ENCODE peak calls at places on chromosomes 13 and 19, in five cellular contexts. C is GM23248, F is OCI-LY7, K is T follicular helper cell, L is hypothalamus. R is an unnamed sample.

GRCh38 chr19:51688665-51689571 is 4.2 kb upstream of the SPACA6 start:
- DNase-seq in C (peak; percentile 96), F (no peak), K (no peak), L (peak; percentile 76), R (peak; percentile 90)

GRCh38 chr13:95432141-95432540 is 120.4 kb upstream of the CLDN10 start:
- DNase-seq in C (no peak), F (no peak), K (no peak), L (no peak), R (no peak)

GRCh38 chr19:17803264-17803896 is 8.4 kb downstream of the B3GNT3 start:
- DNase-seq in C (no peak), F (no peak), K (no peak), L (no peak), R (no peak)

GRCh38 chr19:53812335-53812734 is 11.8 kb downstream of the NLRP12 start:
- DNase-seq in C (peak; percentile 12), F (peak; percentile 8), K (no peak), L (no peak), R (no peak)

GRCh38 chr13:90926459-90926858 is 421.0 kb upstream of the MIR17HG start:
- DNase-seq in C (no peak), F (no peak), K (no peak), L (no peak), R (no peak)

GRCh38 chr13:99655351-99656091 is 154.2 kb downstream of the TM9SF2 start:
- DNase-seq in C (peak; percentile 89), F (no peak), K (no peak), L (no peak), R (no peak)

GRCh38 chr19:42066075-42066754 is 3.8 kb downstream of the GRIK5 start:
- DNase-seq in C (peak; percentile 32), F (no peak), K (no peak), L (no peak), R (no peak)

GRCh38 chr13:32977321-32977720 is 38.9 kb upstream of the KL start:
- DNase-seq in C (no peak), F (no peak), K (no peak), L (no peak), R (no peak)

R was measured in substantia nigra.